ENCODE peak calls at places on chromosomes 12 and 14, in seven cellular contexts. W, O, M, N, B, Q and I are unnamed samples.

GRCh38 chr12:128259556-128260070 is 7.4 kb upstream of the TMEM132C start:
- DNase-seq in W (peak; percentile 50), O (peak; percentile 52), M (no peak), N (peak; percentile 50), B (peak; percentile 2), Q (peak; percentile 33), I (no peak)

GRCh38 chr14:24918822-24919221 is 131.1 kb downstream of the STXBP6 start:
- DNase-seq in W (no peak), O (no peak), M (no peak), N (no peak), B (no peak), Q (no peak), I (no peak)

GRCh38 chr12:76247026-76247688 is 101.1 kb downstream of the BBS10 start:
- DNase-seq in W (peak; percentile 63), O (no peak), M (no peak), N (no peak), B (no peak), Q (no peak), I (no peak)

GRCh38 chr12:59182660-59183455 is 262.6 kb upstream of the LRIG3 start:
- DNase-seq in W (peak; percentile 27), O (no peak), M (peak; percentile 3), N (no peak), B (no peak), Q (no peak), I (no peak)

GRCh38 chr12:4975574-4975973 is 65.9 kb downstream of the KCNA1 start:
- DNase-seq in W (no peak), O (peak; percentile 16), M (no peak), N (peak; percentile 14), B (no peak), Q (no peak), I (no peak)

GRCh38 chr12:127929172-127929571 is 337.8 kb upstream of the TMEM132C start:
- DNase-seq in W (no peak), O (no peak), M (no peak), N (no peak), B (no peak), Q (no peak), I (no peak)

GRCh38 chr12:28893365-28893764 is 255.7 kb upstream of the FAR2 start:
- DNase-seq in W (peak; percentile 58), O (no peak), M (peak; percentile 34), N (no peak), B (peak; percentile 45), Q (no peak), I (no peak)

GRCh38 chr12:43969882-43970281 is 134.0 kb downstream of the TMEM117 start:
- DNase-seq in W (peak; percentile 67), O (no peak), M (peak; percentile 80), N (no peak), B (peak; percentile 6), Q (no peak), I (no peak)

GRCh38 chr14:53638966-53639365 is 317.7 kb downstream of the BMP4 start:
- DNase-seq in W (peak; percentile 5), O (no peak), M (peak; percentile 16), N (no peak), B (no peak), Q (no peak), I (no peak)

GRCh38 chr12:106581543-106582263 is 1.1 kb upstream of the RFX4 start:
- DNase-seq in W (peak; percentile 50), O (peak; percentile 63), M (no peak), N (peak; percentile 19), B (no peak), Q (no peak), I (no peak)

GRCh38 chr14:33114331-33114730 is 175.7 kb downstream of the NPAS3 start:
- DNase-seq in W (peak; percentile 27), O (no peak), M (no peak), N (no peak), B (no peak), Q (no peak), I (no peak)

GRCh38 chr14:47438650-47439140 is 236.7 kb downstream of the MDGA2 start:
- DNase-seq in W (no peak), O (no peak), M (no peak), N (no peak), B (no peak), Q (no peak), I (no peak)

GRCh38 chr14:36805116-36805515 is 143.5 kb downstream of the PAX9 start:
- DNase-seq in W (peak; percentile 16), O (no peak), M (no peak), N (no peak), B (no peak), Q (no peak), I (no peak)

GRCh38 chr14:81353691-81354323 is 46.3 kb downstream of the STON2 start:
- DNase-seq in W (no peak), O (no peak), M (no peak), N (no peak), B (no peak), Q (no peak), I (no peak)

GRCh38 chr12:87384226-87384625 is 645.0 kb downstream of the C12orf50 start:
- DNase-seq in W (no peak), O (no peak), M (no peak), N (no peak), B (no peak), Q (no peak), I (no peak)

DNA sequence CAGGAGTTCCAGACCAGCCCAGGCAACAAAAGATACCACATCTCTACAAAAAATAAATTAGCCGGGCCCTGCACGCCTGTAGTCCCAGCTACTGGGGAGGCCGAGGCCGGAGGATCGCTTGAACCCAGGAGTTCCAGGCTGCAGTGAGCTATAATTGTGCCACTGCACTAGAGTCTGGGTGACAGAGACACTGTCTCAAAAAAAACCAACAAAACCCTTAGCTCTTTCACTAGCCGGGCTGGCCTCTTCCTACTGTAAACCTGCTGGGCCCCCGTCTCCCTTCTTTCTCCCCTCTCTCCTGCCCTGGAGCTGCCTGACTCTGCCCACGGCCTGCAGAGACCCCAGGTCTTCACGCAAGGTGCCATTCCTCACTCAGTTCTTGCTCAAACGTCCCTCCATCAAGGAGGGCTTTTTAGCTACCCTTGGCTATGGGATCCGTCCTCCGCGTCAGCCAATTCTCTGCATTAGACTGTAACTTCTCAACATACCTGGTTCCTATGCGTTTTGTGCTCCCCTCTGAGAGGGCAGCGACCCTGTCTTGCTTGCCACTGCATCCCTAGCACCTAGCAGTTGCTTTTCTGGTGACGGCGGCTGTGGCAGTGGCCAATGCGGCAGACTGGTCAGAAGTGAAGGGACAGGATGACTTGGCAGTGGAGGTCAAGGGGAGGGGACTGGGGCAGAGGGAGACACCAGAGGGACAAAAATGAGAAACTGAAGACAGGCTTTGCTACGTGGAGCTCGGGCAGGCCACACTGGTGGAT is 1.5 kb downstream of the B3GNT4 start:
- DNase-seq in W (no peak), O (no peak), M (no peak), N (no peak), B (no peak), Q (no peak), I (no peak)
- H3K4me3 ChIP-seq in W (no peak overlapping the region), O (no peak overlapping the region), M (no peak overlapping the region), N (no peak overlapping the region), B (no peak overlapping the region), Q (no peak overlapping the region), I (no peak overlapping the region)

DNA sequence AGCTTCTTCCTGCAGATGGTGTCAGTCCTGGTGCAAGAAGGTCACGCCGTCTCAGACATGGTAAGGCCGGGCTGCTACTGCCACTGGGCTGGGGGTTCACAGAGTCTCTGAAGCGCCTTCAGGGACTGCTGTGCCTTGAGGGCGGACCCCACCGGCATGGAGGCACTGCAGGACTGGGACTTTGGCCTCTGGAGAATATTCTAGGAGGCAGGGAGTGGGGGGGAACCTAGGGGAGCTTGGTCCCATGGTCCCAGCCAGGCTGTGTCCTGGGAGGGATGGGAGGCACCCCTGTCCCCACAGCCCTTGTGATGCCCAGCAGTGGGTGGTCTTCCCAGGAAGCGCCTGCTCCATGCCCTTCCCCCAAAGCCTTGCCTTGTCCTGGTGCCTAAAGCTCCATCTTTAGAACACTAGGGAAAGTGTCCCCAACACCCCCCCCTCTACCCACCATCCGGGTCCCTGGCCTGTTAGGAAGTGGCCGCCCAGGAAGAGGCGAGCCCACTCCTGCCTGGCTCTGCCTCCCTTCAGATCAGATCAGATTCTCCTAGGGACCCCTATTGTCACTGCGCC is 1.5 kb downstream of the AMN start:
- DNase-seq in W (no peak), O (no peak), M (no peak), N (no peak), B (no peak), Q (no peak), I (no peak)
- H4K20me1 ChIP-seq in W (no peaks in the 10 kb centered on the region), O (no peaks in the 10 kb centered on the region), M (no peaks in the 10 kb centered on the region), N (no peaks in the 10 kb centered on the region), B (no peaks in the 10 kb centered on the region), Q (no peaks in the 10 kb centered on the region), I (no peaks in the 10 kb centered on the region)

GRCh38 chr12:48853228-48853688 is 1.3 kb upstream of the DDX23 start:
- DNase-seq in W (peak; percentile 82), O (peak; percentile 74), M (peak; percentile 89), N (peak; percentile 59), B (peak; percentile 94), Q (peak; percentile 92), I (peak; percentile 93)
- H3K4me3 ChIP-seq in W (peak overlapping the region; percentile 90), O (peak overlapping the region; percentile 85), M (peak overlapping the region; percentile 12), N (peak overlapping the region; percentile 89), B (peak overlapping the region; percentile 3), Q (peak overlapping the region; percentile 98), I (peak overlapping the region; percentile 94)

GRCh38 chr14:30985796-30986195 is 39.7 kb upstream of the AP4S1 start:
- DNase-seq in W (no peak), O (no peak), M (peak; percentile 19), N (no peak), B (no peak), Q (no peak), I (no peak)

GRCh38 chr14:30977752-30978151 is 47.7 kb upstream of the AP4S1 start:
- DNase-seq in W (no peak), O (no peak), M (no peak), N (no peak), B (no peak), Q (no peak), I (no peak)

GRCh38 chr14:30980980-30981379 is 44.5 kb upstream of the AP4S1 start:
- DNase-seq in W (no peak), O (no peak), M (no peak), N (no peak), B (no peak), Q (peak; percentile 58), I (no peak)

GRCh38 chr14:30983858-30984257 is 41.6 kb upstream of the AP4S1 start:
- DNase-seq in W (no peak), O (no peak), M (no peak), N (no peak), B (no peak), Q (no peak), I (no peak)

DNA sequence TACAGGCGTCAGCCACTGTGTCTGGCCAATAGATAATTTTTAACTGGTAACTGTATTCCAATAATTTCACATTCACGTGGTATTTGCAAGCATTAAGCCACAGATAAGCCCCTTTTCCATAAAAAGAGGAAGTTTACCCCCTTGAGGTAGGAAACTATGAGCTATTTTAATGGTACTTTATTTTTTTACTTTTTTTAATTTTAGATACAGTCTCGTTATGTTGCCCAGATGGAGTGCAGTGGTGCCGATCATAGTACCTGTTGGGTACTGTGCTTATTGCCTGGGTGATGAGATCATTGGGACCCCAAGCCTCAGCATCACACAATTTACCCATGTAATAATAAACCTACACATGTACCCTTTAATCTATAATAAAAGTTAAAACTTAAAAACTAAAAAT is 42.9 kb upstream of the AP4S1 start:
- DNase-seq in W (no peak), O (no peak), M (no peak), N (no peak), B (no peak), Q (peak; percentile 56), I (no peak)
- H4K20me1 ChIP-seq in W (peaks cover 6% of the 10 kb centered on the region), O (peaks cover 82% of the 10 kb centered on the region), M (peaks cover 58% of the 10 kb centered on the region), N (no peaks in the 10 kb centered on the region), B (peaks cover 15% of the 10 kb centered on the region), Q (no peaks in the 10 kb centered on the region), I (no peaks in the 10 kb centered on the region)

GRCh38 chr14:99972748-99973466 is 92.3 kb upstream of the EVL start:
- DNase-seq in W (no peak), O (no peak), M (no peak), N (no peak), B (peak; percentile 31), Q (no peak), I (no peak)
- H3K4me3 ChIP-seq in W (peak overlapping the region; percentile 85), O (peak overlapping the region; percentile 87), M (peak overlapping the region; percentile 96), N (peak overlapping the region; percentile 76), B (peak overlapping the region; percentile 88), Q (peak overlapping the region; percentile 76), I (no peak overlapping the region)

GRCh38 chr12:124440031-124440626 is 127.3 kb downstream of the NCOR2 start:
- DNase-seq in W (no peak), O (no peak), M (no peak), N (no peak), B (no peak), Q (no peak), I (no peak)
- H4K20me1 ChIP-seq in W (no peaks in the 10 kb centered on the region), O (no peaks in the 10 kb centered on the region), M (peaks cover 9% of the 10 kb centered on the region), N (no peaks in the 10 kb centered on the region), B (no peaks in the 10 kb centered on the region), Q (no peaks in the 10 kb centered on the region), I (no peaks in the 10 kb centered on the region)